ENCODE peak calls at places on chromosomes 4 and X, in ten cellular contexts. X is heart left ventricle, R is aorta, W is H9, J is kidney, U is cardiac muscle cell, H is vagina, G is stomach, D is astrocyte, N is tibial artery. C is an unnamed sample.

GRCh38 chr4:685681-686218 is 3.2 kb downstream of the SLC49A3 start:
- DNase-seq in X (peak; percentile 35), R (peak; percentile 46), W (no peak), J (no peak), U (no peak), H (no peak), G (no peak), D (no peak), N (no peak), C (no peak)

GRCh38 chrX:73859622-73860021 is 296.6 kb downstream of the CHIC1 start:
- DNase-seq in X (no peak), R (no peak), W (no peak), J (no peak), U (no peak), H (no peak), G (no peak), D (no peak), N (no peak), C (no peak)

GRCh38 chr4:155761916-155762315 is 3.1 kb downstream of the GUCY1B1 start:
- DNase-seq in X (no peak), R (no peak), W (no peak), J (no peak), U (no peak), H (no peak), G (no peak), D (no peak), N (no peak), C (no peak)

GRCh38 chr4:112083587-112084347 is 61.5 kb upstream of the FAM241A start:
- DNase-seq in X (no peak), R (no peak), W (no peak), J (no peak), U (no peak), H (no peak), G (no peak), D (no peak), N (no peak), C (no peak)

GRCh38 chr4:146098978-146099377 is 76.5 kb upstream of the LSM6 start:
- DNase-seq in X (no peak), R (no peak), W (no peak), J (no peak), U (no peak), H (no peak), G (no peak), D (no peak), N (no peak), C (no peak)

GRCh38 chr4:15444879-15445576 is 17.2 kb downstream of the C1QTNF7 start:
- DNase-seq in X (no peak), R (no peak), W (no peak), J (no peak), U (no peak), H (no peak), G (no peak), D (no peak), N (no peak), C (no peak)

GRCh38 chrX:22060451-22060940 is 28.4 kb downstream of the PHEX start:
- DNase-seq in X (no peak), R (no peak), W (no peak), J (no peak), U (peak; percentile 43), H (no peak), G (no peak), D (peak; percentile 33), N (no peak), C (no peak)

GRCh38 chrX:47482065-47482511 is 934 bp downstream of the ZNF41 start:
- DNase-seq in X (no peak), R (no peak), W (no peak), J (no peak), U (no peak), H (no peak), G (no peak), D (no peak), N (no peak), C (no peak)

GRCh38 chr4:89299153-89299789 is 8.3 kb downstream of the GPRIN3 start:
- DNase-seq in X (no peak), R (no peak), W (no peak), J (no peak), U (no peak), H (no peak), G (no peak), D (no peak), N (no peak), C (no peak)

GRCh38 chr4:89300490-89300889 is 7.1 kb downstream of the GPRIN3 start:
- DNase-seq in X (no peak), R (no peak), W (no peak), J (no peak), U (no peak), H (no peak), G (no peak), D (no peak), N (no peak), C (no peak)

GRCh38 chr4:89298788-89299152 is 8.8 kb downstream of the GPRIN3 start:
- DNase-seq in X (no peak), R (no peak), W (no peak), J (no peak), U (peak; percentile 48), H (no peak), G (no peak), D (peak; percentile 31), N (no peak), C (no peak)

GRCh38 chr4:89301003-89301402 is 6.6 kb downstream of the GPRIN3 start:
- DNase-seq in X (no peak), R (no peak), W (no peak), J (no peak), U (no peak), H (no peak), G (no peak), D (no peak), N (no peak), C (no peak)

DNA sequence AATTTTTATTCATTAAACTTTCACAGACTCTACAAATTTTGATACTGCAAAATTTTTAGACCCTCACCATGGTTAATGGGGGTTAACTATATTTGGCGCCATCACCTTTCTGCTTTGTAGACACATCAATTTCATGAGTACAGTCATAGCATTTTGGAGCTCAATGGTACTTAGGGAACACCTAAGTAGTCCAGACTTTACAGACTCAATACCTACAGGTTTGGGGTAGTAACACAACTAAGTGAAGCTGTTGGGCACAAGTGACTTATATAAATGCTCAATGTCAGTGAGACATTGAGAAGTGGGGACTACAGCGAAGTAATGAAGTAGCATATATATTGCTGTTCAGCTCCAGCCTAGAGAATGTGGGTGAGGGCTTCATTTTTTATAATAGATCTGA is 7.5 kb downstream of the GPRIN3 start:
- DNase-seq in X (no peak), R (no peak), W (no peak), J (no peak), U (no peak), H (no peak), G (no peak), D (no peak), N (no peak), C (no peak)
- H3K4me1 ChIP-seq in X (peaks cover 28% of the 10 kb centered on the region), R (no peaks in the 10 kb centered on the region), W (peaks cover 2% of the 10 kb centered on the region), J (peaks cover 17% of the 10 kb centered on the region), U (peaks cover 63% of the 10 kb centered on the region), H (peaks cover 7% of the 10 kb centered on the region), G (peaks cover 37% of the 10 kb centered on the region), D (no peaks in the 10 kb centered on the region), N (no peaks in the 10 kb centered on the region), C (no peaks in the 10 kb centered on the region)

GRCh38 chr4:168589154-168589553 is 92.3 kb downstream of the PALLD start:
- DNase-seq in X (no peak), R (no peak), W (no peak), J (no peak), U (peak; percentile 57), H (no peak), G (no peak), D (peak; percentile 84), N (no peak), C (no peak)
- H3K27ac ChIP-seq in X (no peak overlapping the region), R (no peak overlapping the region), W (no peak overlapping the region), J (no peak overlapping the region), U (no peak overlapping the region), H (peak overlapping the region; percentile 76), G (no peak overlapping the region), D (peak overlapping the region; percentile 87), N (no peak overlapping the region), C (peak overlapping the region; percentile 28)

GRCh38 chr4:80058740-80059139 is 14.3 kb downstream of the ANTXR2 start:
- DNase-seq in X (no peak), R (no peak), W (no peak), J (no peak), U (peak; percentile 16), H (no peak), G (no peak), D (no peak), N (no peak), C (no peak)

GRCh38 chr4:80049402-80049801 is 23.6 kb downstream of the ANTXR2 start:
- DNase-seq in X (no peak), R (no peak), W (no peak), J (no peak), U (no peak), H (no peak), G (no peak), D (no peak), N (no peak), C (no peak)

GRCh38 chr4:80054375-80054774 is 18.7 kb downstream of the ANTXR2 start:
- DNase-seq in X (no peak), R (no peak), W (no peak), J (no peak), U (no peak), H (no peak), G (no peak), D (no peak), N (no peak), C (no peak)

GRCh38 chr4:80049813-80050534 is 23.1 kb downstream of the ANTXR2 start:
- DNase-seq in X (no peak), R (no peak), W (no peak), J (no peak), U (no peak), H (no peak), G (no peak), D (no peak), N (no peak), C (no peak)

DNA sequence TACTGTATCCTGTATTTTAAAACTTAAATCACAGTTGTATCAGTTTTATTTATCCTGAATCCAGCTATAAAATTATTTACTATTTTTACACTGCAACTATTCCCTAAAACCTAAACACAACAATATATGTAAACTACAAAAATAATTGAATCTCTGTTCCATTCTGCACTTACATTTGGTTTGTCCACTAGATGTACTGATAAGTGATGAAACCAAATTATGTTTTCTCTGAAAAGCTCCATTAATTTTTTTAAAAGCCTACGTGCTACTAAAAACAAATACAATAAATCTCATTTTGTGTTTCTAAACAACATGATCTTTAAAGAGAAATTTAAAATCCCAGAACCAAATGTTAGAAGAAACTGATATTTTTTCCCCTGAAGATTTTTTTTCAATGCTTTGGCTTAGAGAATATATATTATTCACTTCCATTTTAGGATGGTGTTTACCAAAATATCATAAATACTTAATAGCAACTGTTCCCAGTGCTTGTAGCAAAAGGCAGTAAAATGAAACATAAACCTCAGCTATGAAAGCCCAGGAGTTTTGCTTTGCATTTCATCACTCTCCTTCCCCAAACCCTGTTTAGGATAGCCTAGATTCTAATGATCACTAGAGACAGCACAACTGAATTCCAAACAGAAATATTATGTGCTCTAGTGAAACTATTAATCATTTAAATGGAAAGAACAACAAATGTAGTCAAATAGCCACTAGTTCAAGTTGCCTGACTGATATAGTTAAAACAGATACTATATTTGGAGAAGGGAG is 19.7 kb downstream of the ANTXR2 start:
- DNase-seq in X (no peak), R (no peak), W (no peak), J (no peak), U (no peak), H (no peak), G (no peak), D (no peak), N (no peak), C (no peak)
- H3K4me1 ChIP-seq in X (peaks cover 3% of the 10 kb centered on the region), R (no peaks in the 10 kb centered on the region), W (peaks cover 8% of the 10 kb centered on the region), J (no peaks in the 10 kb centered on the region), U (no peaks in the 10 kb centered on the region), H (peaks cover 14% of the 10 kb centered on the region), G (peaks cover 38% of the 10 kb centered on the region), D (no peaks in the 10 kb centered on the region), N (no peaks in the 10 kb centered on the region), C (no peaks in the 10 kb centered on the region)

GRCh38 chr4:25301471-25301870 is 11.1 kb upstream of the ZCCHC4 start:
- DNase-seq in X (no peak), R (no peak), W (no peak), J (no peak), U (no peak), H (no peak), G (no peak), D (no peak), N (no peak), C (no peak)

GRCh38 chr4:25303578-25303977 is 9.0 kb upstream of the ZCCHC4 start:
- DNase-seq in X (no peak), R (no peak), W (no peak), J (no peak), U (no peak), H (no peak), G (no peak), D (no peak), N (no peak), C (no peak)

GRCh38 chr4:25297528-25298242 is 14.9 kb upstream of the ZCCHC4 start:
- DNase-seq in X (no peak), R (no peak), W (no peak), J (no peak), U (no peak), H (no peak), G (no peak), D (no peak), N (no peak), C (no peak)

GRCh38 chr4:25299476-25300203 is 12.9 kb upstream of the ZCCHC4 start:
- DNase-seq in X (no peak), R (no peak), W (no peak), J (no peak), U (no peak), H (no peak), G (peak; percentile 82), D (no peak), N (no peak), C (no peak)
- H3K27ac ChIP-seq in X (no peak overlapping the region), R (no peak overlapping the region), W (no peak overlapping the region), J (no peak overlapping the region), U (no peak overlapping the region), H (no peak overlapping the region), G (peak overlapping the region; percentile 75), D (no peak overlapping the region), N (no peak overlapping the region), C (no peak overlapping the region)